ENCODE peak calls at places on chromosome 7, in four cellular contexts. One of them, this sample, is unnamed.

GRCh38 chr7:46369933-46370654 is 449.0 kb upstream of the IGFBP3 start:
- DNase-seq in GM12878: no peak
- DNase-seq in HCT116: peak; percentile 7
- DNase-seq in SK-N-SH: no peak
- DNase-seq in this sample: no peak

GRCh38 chr7:80603940-80604339 is 34.5 kb upstream of the CD36 start:
- DNase-seq in GM12878: no peak
- DNase-seq in HCT116: no peak
- DNase-seq in SK-N-SH: no peak
- DNase-seq in this sample: no peak

GRCh38 chr7:157856873-157857577 is 520.2 kb downstream of the DNAJB6 start:
- DNase-seq in GM12878: no peak
- DNase-seq in HCT116: no peak
- DNase-seq in SK-N-SH: no peak
- DNase-seq in this sample: no peak

GRCh38 chr7:128162666-128163065 is 78.4 kb upstream of the LEP start:
- DNase-seq in GM12878: no peak
- DNase-seq in HCT116: no peak
- DNase-seq in SK-N-SH: no peak
- DNase-seq in this sample: no peak

GRCh38 chr7:125363873-125364272 is 434.2 kb upstream of the POT1 start:
- DNase-seq in GM12878: no peak
- DNase-seq in HCT116: no peak
- DNase-seq in SK-N-SH: no peak
- DNase-seq in this sample: no peak

GRCh38 chr7:47751068-47751467 is 169.2 kb upstream of the TNS3 start:
- DNase-seq in GM12878: no peak
- DNase-seq in HCT116: no peak
- DNase-seq in SK-N-SH: no peak
- DNase-seq in this sample: no peak

GRCh38 chr7:51278797-51279196 is 37.8 kb downstream of the COBL start:
- DNase-seq in GM12878: no peak
- DNase-seq in HCT116: no peak
- DNase-seq in SK-N-SH: no peak
- DNase-seq in this sample: no peak

GRCh38 chr7:2514473-2515423 is 4.8 kb upstream of the LFNG start:
- DNase-seq in GM12878: no peak
- DNase-seq in HCT116: no peak
- DNase-seq in SK-N-SH: no peak
- DNase-seq in this sample: no peak

GRCh38 chr7:132531562-132531961 is 44.7 kb downstream of the PLXNA4 start:
- DNase-seq in GM12878: no peak
- DNase-seq in HCT116: no peak
- DNase-seq in SK-N-SH: no peak
- DNase-seq in this sample: no peak

GRCh38 chr7:3371601-3372000 is 70.5 kb downstream of the SDK1 start:
- DNase-seq in GM12878: no peak
- DNase-seq in HCT116: no peak
- DNase-seq in SK-N-SH: no peak
- DNase-seq in this sample: no peak

GRCh38 chr7:50507898-50508470 is 57.2 kb downstream of the DDC start:
- DNase-seq in GM12878: no peak
- DNase-seq in HCT116: no peak
- DNase-seq in SK-N-SH: peak; percentile 86
- DNase-seq in this sample: no peak

GRCh38 chr7:128860158-128861073 is 2.2 kb upstream of the ATP6V1F start:
- DNase-seq in GM12878: no peak
- DNase-seq in HCT116: no peak
- DNase-seq in SK-N-SH: no peak
- DNase-seq in this sample: peak; percentile 17

GRCh38 chr7:16067695-16068094 is 353.6 kb downstream of the CRPPA start:
- DNase-seq in GM12878: no peak
- DNase-seq in HCT116: no peak
- DNase-seq in SK-N-SH: no peak
- DNase-seq in this sample: no peak

GRCh38 chr7:37921340-37921805 is 933 bp downstream of the EPDR1 start:
- DNase-seq in GM12878: no peak
- DNase-seq in HCT116: no peak
- DNase-seq in SK-N-SH: peak; percentile 80
- DNase-seq in this sample: no peak

GRCh38 chr7:22564511-22565045 is 64.6 kb upstream of the STEAP1B start:
- DNase-seq in GM12878: no peak
- DNase-seq in HCT116: no peak
- DNase-seq in SK-N-SH: no peak
- DNase-seq in this sample: no peak

GRCh38 chr7:3089493-3089892 is 45.8 kb upstream of the CARD11 start:
- DNase-seq in GM12878: no peak
- DNase-seq in HCT116: no peak
- DNase-seq in SK-N-SH: peak; percentile 78
- DNase-seq in this sample: peak; percentile 28

GRCh38 chr7:2689951-2690705 is 2.1 kb downstream of the AMZ1 start:
- DNase-seq in GM12878: no peak
- DNase-seq in HCT116: no peak
- DNase-seq in SK-N-SH: no peak
- DNase-seq in this sample: peak; percentile 92

GRCh38 chr7:28211006-28211405 is 30.4 kb upstream of the JAZF1 start:
- DNase-seq in GM12878: no peak
- DNase-seq in HCT116: no peak
- DNase-seq in SK-N-SH: no peak
- DNase-seq in this sample: no peak

GRCh38 chr7:51244053-51244452 is 72.6 kb downstream of the COBL start:
- DNase-seq in GM12878: no peak
- DNase-seq in HCT116: no peak
- DNase-seq in SK-N-SH: no peak
- DNase-seq in this sample: no peak

GRCh38 chr7:77315102-77315501 is 101.0 kb downstream of the GSAP start:
- DNase-seq in GM12878: no peak
- DNase-seq in HCT116: no peak
- DNase-seq in SK-N-SH: no peak
- DNase-seq in this sample: no peak

GRCh38 chr7:100156331-100157068 is 2.0 kb downstream of the TRAPPC14 start:
- DNase-seq in GM12878: no peak
- DNase-seq in HCT116: no peak
- DNase-seq in SK-N-SH: peak; percentile 40
- DNase-seq in this sample: no peak

GRCh38 chr7:87510430-87510875 is 35.0 kb upstream of the ABCB4 start:
- DNase-seq in GM12878: no peak
- DNase-seq in HCT116: no peak
- DNase-seq in SK-N-SH: peak; percentile 30
- DNase-seq in this sample: peak; percentile 13

GRCh38 chr7:132328047-132328620 is 248.1 kb downstream of the PLXNA4 start:
- DNase-seq in GM12878: no peak
- DNase-seq in HCT116: no peak
- DNase-seq in SK-N-SH: no peak
- DNase-seq in this sample: no peak

GRCh38 chr7:132053871-132054270 is 497.4 kb upstream of the PODXL start:
- DNase-seq in GM12878: no peak
- DNase-seq in HCT116: no peak
- DNase-seq in SK-N-SH: no peak
- DNase-seq in this sample: no peak

GRCh38 chr7:45920543-45921380 is at the start of gene IGFBP3:
- DNase-seq in GM12878: no peak
- DNase-seq in HCT116: no peak
- DNase-seq in SK-N-SH: peak; percentile 90
- DNase-seq in this sample: peak; percentile 77

GRCh38 chr7:76286842-76287403 is 15.6 kb upstream of the HSPB1 start:
- DNase-seq in GM12878: no peak
- DNase-seq in HCT116: no peak
- DNase-seq in SK-N-SH: no peak
- DNase-seq in this sample: no peak

GRCh38 chr7:42222119-42222518 is 14.9 kb downstream of the GLI3 start:
- DNase-seq in GM12878: no peak
- DNase-seq in HCT116: no peak
- DNase-seq in SK-N-SH: no peak
- DNase-seq in this sample: no peak

GRCh38 chr7:121219031-121219430 is 109.8 kb upstream of the WNT16 start:
- DNase-seq in GM12878: no peak
- DNase-seq in HCT116: no peak
- DNase-seq in SK-N-SH: no peak
- DNase-seq in this sample: no peak

GRCh38 chr7:55787796-55788195 is 74.8 kb downstream of the SEPTIN14 start:
- DNase-seq in GM12878: no peak
- DNase-seq in HCT116: no peak
- DNase-seq in SK-N-SH: no peak
- DNase-seq in this sample: no peak

GRCh38 chr7:154646126-154647013 is 356.6 kb downstream of the PAXIP1 start:
- DNase-seq in GM12878: no peak
- DNase-seq in HCT116: no peak
- DNase-seq in SK-N-SH: no peak
- DNase-seq in this sample: no peak

GRCh38 chr7:26117142-26117807 is 34.7 kb upstream of the NFE2L3 start:
- DNase-seq in GM12878: no peak
- DNase-seq in HCT116: no peak
- DNase-seq in SK-N-SH: peak; percentile 58
- DNase-seq in this sample: peak; percentile 18

GRCh38 chr7:130560972-130561371 is 69.1 kb downstream of the MEST start:
- DNase-seq in GM12878: peak; percentile 40
- DNase-seq in HCT116: peak; percentile 26
- DNase-seq in SK-N-SH: no peak
- DNase-seq in this sample: peak; percentile 15

GRCh38 chr7:479115-479947 is 40.3 kb downstream of the PDGFA start:
- DNase-seq in GM12878: no peak
- DNase-seq in HCT116: no peak
- DNase-seq in SK-N-SH: no peak
- DNase-seq in this sample: no peak
- TF ChIP-seq JUND in GM12878: no peak
- TF ChIP-seq JUND in HCT116: no peak
- TF ChIP-seq JUND in SK-N-SH: no peak
- TF ChIP-seq JUND in this sample: no peak

GRCh38 chr7:66255533-66256100 is 50.5 kb downstream of the TPST1 start:
- DNase-seq in GM12878: no peak
- DNase-seq in HCT116: no peak
- DNase-seq in SK-N-SH: no peak
- DNase-seq in this sample: no peak
- TF ChIP-seq JUND in GM12878: no peak
- TF ChIP-seq JUND in HCT116: no peak
- TF ChIP-seq JUND in SK-N-SH: peak; percentile 21
- TF ChIP-seq JUND in this sample: no peak

DNA sequence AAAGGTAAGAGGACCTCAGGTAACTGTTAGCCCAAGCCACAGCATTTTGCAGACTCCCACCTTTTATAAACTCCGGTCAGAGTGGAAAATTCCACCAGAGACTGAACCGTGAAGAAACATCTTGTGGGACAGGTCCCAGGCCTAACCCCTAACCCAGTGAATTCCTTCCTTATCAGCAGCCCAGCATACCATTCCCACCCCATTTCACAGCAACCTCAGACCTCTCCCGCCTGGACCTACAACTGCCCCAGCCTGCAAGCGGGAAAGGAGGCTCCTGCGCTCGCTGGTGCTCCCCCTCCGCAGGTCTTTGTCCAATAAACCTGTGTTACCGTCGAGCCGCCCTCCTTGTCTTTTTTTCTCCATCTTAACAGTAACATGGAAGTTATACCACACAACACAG is 736.6 kb downstream of the MAGI2 start:
- DNase-seq in GM12878: no peak
- DNase-seq in HCT116: no peak
- DNase-seq in SK-N-SH: no peak
- DNase-seq in this sample: no peak
- TF ChIP-seq JUND in GM12878: no peak
- TF ChIP-seq JUND in HCT116: no peak
- TF ChIP-seq JUND in SK-N-SH: no peak
- TF ChIP-seq JUND in this sample: no peak

DNA sequence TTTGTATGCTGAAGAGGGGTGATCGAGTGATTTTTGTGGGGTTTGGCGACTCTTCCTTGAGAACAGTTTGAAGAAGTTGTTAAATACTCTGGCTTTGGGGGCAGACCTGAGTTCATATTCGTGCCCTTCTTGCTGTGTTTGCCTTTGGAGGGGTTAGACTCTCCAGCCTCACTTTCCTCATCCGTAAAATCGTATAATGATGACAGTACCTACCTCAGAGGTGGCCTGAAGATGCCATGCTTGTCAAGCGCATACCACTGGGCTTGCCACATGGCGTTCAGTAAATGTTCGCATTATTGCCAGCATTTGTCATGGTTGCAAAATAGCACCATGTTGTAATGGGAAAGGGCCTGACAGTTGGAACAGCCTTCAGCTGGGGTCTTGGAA is 1.3 kb downstream of the STK17A start:
- DNase-seq in GM12878: no peak
- DNase-seq in HCT116: no peak
- DNase-seq in SK-N-SH: no peak
- DNase-seq in this sample: peak; percentile 63
- TF ChIP-seq JUND in GM12878: no peak
- TF ChIP-seq JUND in HCT116: no peak
- TF ChIP-seq JUND in SK-N-SH: no peak
- TF ChIP-seq JUND in this sample: no peak

DNA sequence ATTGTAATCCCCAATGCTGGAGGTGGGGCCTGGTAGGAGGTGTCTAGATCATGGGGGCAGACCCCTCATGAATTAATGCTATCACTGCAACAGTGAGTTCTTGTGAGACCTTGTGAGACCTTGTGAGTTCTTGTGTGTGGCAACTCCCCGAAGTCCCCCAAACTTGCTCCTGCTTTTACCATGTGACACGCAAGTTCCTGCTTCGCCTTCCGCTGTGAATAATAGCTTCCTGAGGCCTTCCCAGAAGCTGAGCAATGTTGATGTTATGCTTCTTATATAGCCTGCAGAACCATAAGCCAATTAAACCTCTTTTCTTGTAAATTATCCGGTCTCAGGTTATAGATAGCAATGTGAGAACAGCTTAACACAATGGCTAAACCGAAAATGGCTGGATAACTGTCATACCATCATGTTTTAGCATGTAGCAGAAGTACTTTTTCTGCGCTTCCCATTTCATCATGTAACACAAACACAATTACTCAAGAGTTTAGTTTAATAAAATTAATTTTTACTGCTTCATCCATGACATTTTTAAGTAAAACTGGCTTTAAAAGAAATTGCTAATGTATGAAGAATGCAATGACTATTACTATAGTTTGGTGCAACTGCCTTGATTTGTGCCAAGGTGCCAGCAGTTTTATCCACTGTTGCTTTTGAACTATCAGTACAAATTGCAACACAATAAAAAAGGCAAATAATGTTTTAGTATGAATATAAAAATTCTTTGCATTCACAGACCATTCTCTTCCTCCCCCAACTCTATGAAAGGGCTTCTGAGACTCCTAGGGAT is 87.7 kb upstream of the TMEM168 start:
- DNase-seq in GM12878: no peak
- DNase-seq in HCT116: no peak
- DNase-seq in SK-N-SH: no peak
- DNase-seq in this sample: no peak
- TF ChIP-seq JUND in GM12878: no peak
- TF ChIP-seq JUND in HCT116: no peak
- TF ChIP-seq JUND in SK-N-SH: no peak
- TF ChIP-seq JUND in this sample: no peak